ENCODE peak calls at places on chromosomes 1 and 21, in seven cellular contexts. L is brain microvascular endothelial cell; E is CD4-positive, alpha-beta T cell; O is BE2C; H is CD8-positive, alpha-beta T cell; Q is mesothelial cell of epicardium; P is astrocyte. R is an unnamed sample.

GRCh38 chr1:38915352-38915948 is 26.2 kb downstream of the RHBDL2 start:
- DNase-seq in L (no peak), E (no peak), O (no peak), H (no peak), Q (no peak), P (no peak), R (no peak)

GRCh38 chr1:81517987-81518386 is 282.7 kb upstream of the ADGRL2 start:
- DNase-seq in L (no peak), E (no peak), O (no peak), H (no peak), Q (no peak), P (no peak), R (no peak)

GRCh38 chr1:212557739-212558664 is 50.6 kb upstream of the ATF3 start:
- DNase-seq in L (no peak), E (no peak), O (peak; percentile 29), H (no peak), Q (peak; percentile 72), P (peak; percentile 15), R (peak; percentile 27)

GRCh38 chr1:25617626-25618432 is 1.2 kb downstream of the MAN1C1 start:
- DNase-seq in L (no peak), E (no peak), O (no peak), H (no peak), Q (no peak), P (no peak), R (no peak)

GRCh38 chr1:226783202-226783601 is 44.1 kb upstream of the ITPKB start:
- DNase-seq in L (no peak), E (no peak), O (no peak), H (no peak), Q (no peak), P (no peak), R (no peak)

GRCh38 chr1:228860911-228861829 is 125.9 kb downstream of the RHOU start:
- DNase-seq in L (peak; percentile 80), E (no peak), O (no peak), H (no peak), Q (peak; percentile 37), P (peak; percentile 89), R (peak; percentile 85)

GRCh38 chr21:44695641-44696040 is 1.3 kb upstream of the KRTAP10-12 start:
- DNase-seq in L (no peak), E (no peak), O (no peak), H (no peak), Q (peak; percentile 16), P (no peak), R (no peak)

GRCh38 chr21:29264721-29265120 is 34.0 kb upstream of the BACH1 start:
- DNase-seq in L (no peak), E (no peak), O (no peak), H (no peak), Q (no peak), P (no peak), R (no peak)

GRCh38 chr1:184483101-184483813 is 96.4 kb downstream of the C1orf21 start:
- DNase-seq in L (peak; percentile 67), E (no peak), O (no peak), H (no peak), Q (no peak), P (peak; percentile 43), R (peak; percentile 78)

GRCh38 chr1:30645807-30646206 is 77.6 kb downstream of the MATN1 start:
- DNase-seq in L (peak; percentile 10), E (no peak), O (no peak), H (no peak), Q (no peak), P (peak; percentile 16), R (peak; percentile 36)

GRCh38 chr1:41666991-41667631 is 182.6 kb upstream of the EDN2 start:
- DNase-seq in L (no peak), E (peak; percentile 22), O (no peak), H (peak; percentile 23), Q (no peak), P (no peak), R (peak; percentile 75)

GRCh38 chr1:204660509-204660908 is 25.0 kb downstream of the LRRN2 start:
- DNase-seq in L (no peak), E (no peak), O (no peak), H (no peak), Q (no peak), P (no peak), R (peak; percentile 70)

DNA sequence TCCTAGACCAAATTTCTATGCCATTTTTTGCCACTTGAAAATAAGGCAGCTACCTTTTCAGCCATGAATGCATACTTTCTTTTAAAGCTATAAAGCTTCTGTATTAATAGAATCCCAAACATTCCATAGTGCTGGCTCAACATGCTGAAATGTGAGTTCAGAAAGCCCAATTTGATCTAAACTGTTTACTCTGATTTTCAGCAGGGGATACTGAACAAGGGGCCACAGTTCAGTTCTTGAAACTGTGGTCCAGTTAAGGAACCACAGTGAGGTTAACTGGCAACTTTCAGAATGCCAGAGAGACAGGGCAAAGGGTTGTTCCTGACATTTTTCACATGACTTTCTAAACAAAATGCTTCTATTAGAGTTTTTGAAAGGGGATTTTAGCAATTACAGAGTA is 85.7 kb upstream of the COL11A1 start:
- DNase-seq in L (no peak), E (no peak), O (no peak), H (no peak), Q (no peak), P (peak; percentile 36), R (no peak)
- TF ChIP-seq CTCF in L (no peak), E (no peak), O (no peak), H (no peak), Q (no peak), P (no peak), R (no peak)

GRCh38 chr1:167057297-167057688 is 32.9 kb downstream of the GPA33 start:
- DNase-seq in L (peak; percentile 34), E (no peak), O (peak; percentile 42), H (no peak), Q (no peak), P (peak; percentile 18), R (peak; percentile 19)
- TF ChIP-seq CTCF in L (peak; percentile 79), E (no peak), O (peak; percentile 65), H (no peak), Q (no peak), P (peak; percentile 58), R (peak; percentile 41)

DNA sequence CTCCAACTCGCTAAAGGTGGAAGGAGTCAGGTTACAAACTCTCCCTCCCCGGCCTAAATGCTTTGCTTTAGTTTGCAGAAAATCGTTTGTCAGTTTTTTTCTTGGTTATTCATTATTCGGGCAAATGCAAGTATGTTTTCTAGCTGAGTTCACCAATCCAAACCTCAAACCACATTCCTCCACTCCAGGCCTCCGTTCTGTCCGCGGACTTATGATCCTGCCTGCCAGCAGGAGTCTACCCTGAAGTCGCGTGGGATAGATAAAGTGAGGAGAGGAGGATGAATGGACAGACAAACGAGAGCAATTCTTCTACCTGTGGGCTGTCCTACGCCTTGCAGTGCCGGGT is 1.3 kb downstream of the ADAMTS1 start:
- DNase-seq in L (peak; percentile 60), E (no peak), O (no peak), H (no peak), Q (no peak), P (peak; percentile 85), R (peak; percentile 64)
- TF ChIP-seq CTCF in L (peak; percentile 46), E (no peak), O (no peak), H (no peak), Q (no peak), P (no peak), R (peak; percentile 36)

GRCh38 chr1:14852301-14852700 is 253.8 kb downstream of the KAZN start:
- DNase-seq in L (no peak), E (no peak), O (no peak), H (no peak), Q (no peak), P (no peak), R (no peak)

GRCh38 chr1:14848621-14849020 is 250.1 kb downstream of the KAZN start:
- DNase-seq in L (no peak), E (no peak), O (no peak), H (no peak), Q (no peak), P (no peak), R (no peak)

GRCh38 chr1:14851775-14852174 is 253.3 kb downstream of the KAZN start:
- DNase-seq in L (no peak), E (no peak), O (no peak), H (no peak), Q (no peak), P (no peak), R (no peak)

GRCh38 chr1:14849038-14849437 is 250.6 kb downstream of the KAZN start:
- DNase-seq in L (no peak), E (no peak), O (no peak), H (no peak), Q (no peak), P (no peak), R (peak; percentile 42)

DNA sequence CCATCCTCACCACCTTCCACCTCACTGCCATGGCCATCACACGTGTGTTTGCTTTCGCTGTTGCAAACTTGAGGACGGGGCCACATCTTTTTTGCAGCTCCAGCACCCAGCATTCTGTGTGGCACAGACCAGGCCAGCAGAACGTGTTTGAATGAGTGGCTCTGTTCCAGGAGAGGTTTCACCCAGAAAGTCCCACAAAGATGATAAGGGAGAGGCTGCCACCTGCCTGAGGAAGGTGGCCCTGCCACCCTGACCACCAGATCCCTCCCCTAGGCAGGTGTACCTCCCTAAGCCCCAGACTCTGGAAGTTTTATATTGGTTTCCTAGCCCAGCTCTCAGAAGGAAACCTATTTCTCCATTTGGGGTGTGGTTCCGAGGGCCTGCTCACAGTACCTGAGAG is 252.1 kb downstream of the KAZN start:
- DNase-seq in L (no peak), E (no peak), O (no peak), H (no peak), Q (no peak), P (no peak), R (no peak)
- TF ChIP-seq CTCF in L (no peak), E (no peak), O (no peak), H (no peak), Q (no peak), P (no peak), R (no peak)

DNA sequence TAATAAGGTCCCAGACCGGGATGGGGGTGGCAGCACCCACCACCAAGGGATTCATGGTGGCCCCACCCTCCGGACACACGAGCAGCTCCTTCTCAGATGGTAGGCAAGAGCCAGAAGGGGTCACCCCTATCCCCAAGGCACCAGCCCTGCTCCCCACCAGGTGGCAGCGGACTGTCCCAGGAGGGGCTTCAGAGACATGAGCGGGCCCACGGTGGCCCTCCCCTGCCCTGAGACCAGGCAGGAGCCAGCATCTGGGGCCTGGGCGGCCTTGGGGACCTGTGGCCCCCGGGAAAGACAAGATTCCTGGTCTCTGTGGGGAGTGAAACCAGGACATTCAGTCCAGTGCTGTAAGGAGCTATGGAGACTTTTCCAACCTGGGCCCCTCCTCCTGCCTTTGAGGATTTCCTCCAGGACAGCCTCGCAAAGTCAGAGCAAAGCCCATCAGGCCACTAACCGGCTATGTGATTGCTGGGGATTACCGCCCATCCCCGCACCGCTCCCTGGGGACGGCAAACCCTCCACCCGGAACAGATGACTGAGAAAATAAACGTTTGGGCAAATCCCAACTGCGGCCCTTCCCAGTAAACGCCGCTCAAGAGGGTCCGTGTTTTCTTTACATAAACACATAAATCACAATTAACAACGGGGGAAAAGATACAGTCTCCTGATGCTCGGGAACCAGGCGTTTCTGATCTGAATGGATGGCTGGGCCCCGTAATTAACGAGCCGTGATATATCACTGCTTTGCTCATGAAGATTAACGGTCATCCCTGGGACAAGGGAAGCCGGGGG is 50.9 kb upstream of the ARHGEF16 start:
- DNase-seq in L (no peak), E (no peak), O (no peak), H (no peak), Q (no peak), P (no peak), R (no peak)
- TF ChIP-seq CTCF in L (peak; percentile 58), E (no peak), O (peak; percentile 7), H (no peak), Q (peak; percentile 42), P (no peak), R (peak; percentile 19)

DNA sequence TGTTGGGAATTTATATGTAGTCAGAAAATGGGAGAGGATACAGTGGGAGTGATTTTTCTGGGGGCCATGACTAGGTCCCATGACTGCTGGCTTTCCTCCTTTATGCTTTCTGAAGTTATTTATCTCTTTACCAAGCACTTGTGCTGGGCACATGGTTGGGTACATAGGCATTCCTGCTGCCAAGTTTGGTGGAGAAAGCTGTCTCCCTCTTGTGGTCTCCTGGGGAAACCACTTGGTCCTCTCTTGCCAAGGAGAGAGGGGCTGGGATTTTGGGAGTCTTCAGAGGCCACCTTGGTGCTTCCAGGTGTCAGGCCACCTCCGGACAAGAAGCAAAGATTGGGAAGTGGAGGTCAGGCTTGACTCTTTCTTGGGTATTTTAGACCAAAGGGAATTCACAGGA is 120.2 kb upstream of the KCNE2 start:
- DNase-seq in L (no peak), E (no peak), O (peak; percentile 29), H (no peak), Q (no peak), P (no peak), R (peak; percentile 13)
- TF ChIP-seq CTCF in L (peak; percentile 81), E (peak; percentile 35), O (peak; percentile 71), H (no peak), Q (no peak), P (peak; percentile 21), R (peak; percentile 58)